ENCODE peak calls at places on chromosomes 1 and 21, in six cellular contexts. D is CD8-positive, alpha-beta T cell; Z is ovary; B is neuronal stem cell; W is PC-3; U is BE2C. X is an unnamed sample. For H3K9me3, the result is how much of the 10 kb centered on the place peaks cover.

GRCh38 chr1:157551694-157552693 is at the start of gene FCRL5:
- DNase-seq in D (no peak), Z (no peak), B (no peak), W (no peak), U (no peak), X (no peak)

GRCh38 chr1:59025898-59026426 is 242.1 kb upstream of the JUN start:
- DNase-seq in D (no peak), Z (no peak), B (no peak), W (no peak), U (no peak), X (no peak)

GRCh38 chr1:219027161-219027673 is 146.5 kb upstream of the LYPLAL1 start:
- DNase-seq in D (no peak), Z (no peak), B (no peak), W (no peak), U (no peak), X (no peak)

GRCh38 chr1:181676269-181676668 is 193.0 kb downstream of the CACNA1E start:
- DNase-seq in D (no peak), Z (no peak), B (peak), W (peak), U (peak), X (peak)

GRCh38 chr1:245809361-245809760 is 654.6 kb downstream of the KIF26B start:
- DNase-seq in D (no peak), Z (no peak), B (no peak), W (no peak), U (no peak), X (no peak)

GRCh38 chr1:221912230-221912629 is 170.3 kb upstream of the DUSP10 start:
- DNase-seq in D (no peak), Z (no peak), B (no peak), W (no peak), U (no peak), X (no peak)

GRCh38 chr21:18840239-18840638 is 436.7 kb upstream of the TMPRSS15 start:
- DNase-seq in D (no peak), Z (no peak), B (no peak), W (peak), U (peak), X (no peak)

GRCh38 chr1:145871994-145872411 is 13.1 kb upstream of the PIAS3 start:
- DNase-seq in D (peak), Z (no peak), B (no peak), W (no peak), U (no peak), X (no peak)

GRCh38 chr1:119659628-119660027 is 11.6 kb upstream of the ZNF697 start:
- DNase-seq in D (no peak), Z (peak), B (no peak), W (no peak), U (no peak), X (no peak)

GRCh38 chr1:205616563-205617293 is 15.1 kb downstream of the ELK4 start:
- DNase-seq in D (no peak), Z (no peak), B (no peak), W (no peak), U (no peak), X (no peak)

GRCh38 chr1:155975375-155976061 is 2.8 kb downstream of the ARHGEF2 start:
- DNase-seq in D (no peak), Z (no peak), B (no peak), W (no peak), U (no peak), X (no peak)

GRCh38 chr1:158035976-158036583 is 42.6 kb downstream of the KIRREL1 start:
- DNase-seq in D (no peak), Z (peak), B (no peak), W (peak), U (peak), X (no peak)

GRCh38 chr1:87358219-87358618 is 29.5 kb downstream of the LMO4 start:
- DNase-seq in D (no peak), Z (no peak), B (no peak), W (no peak), U (no peak), X (no peak)

GRCh38 chr1:56897150-56898004 is 42.8 kb downstream of the C8A start:
- DNase-seq in D (no peak), Z (no peak), B (no peak), W (no peak), U (no peak), X (peak)

GRCh38 chr1:46675549-46676314 is 4.1 kb downstream of the TEX38 start:
- DNase-seq in D (no peak), Z (no peak), B (no peak), W (no peak), U (no peak), X (no peak)

GRCh38 chr1:15753776-15754175 is 4.8 kb upstream of the FBLIM1 start:
- DNase-seq in D (no peak), Z (peak), B (no peak), W (no peak), U (no peak), X (no peak)

GRCh38 chr1:192749349-192749748 is 59.5 kb upstream of the RGS2 start:
- DNase-seq in D (no peak), Z (no peak), B (no peak), W (peak), U (no peak), X (no peak)

GRCh38 chr1:219993554-219994433 is 52.5 kb downstream of the EPRS1 start:
- DNase-seq in D (no peak), Z (no peak), B (no peak), W (no peak), U (no peak), X (no peak)

GRCh38 chr1:53362851-53363642 is 35.2 kb upstream of the LRP8 start:
- DNase-seq in D (no peak), Z (no peak), B (no peak), W (no peak), U (no peak), X (no peak)

GRCh38 chr1:165444897-165445370 is at the start of gene RXRG:
- DNase-seq in D (no peak), Z (no peak), B (peak), W (no peak), U (peak), X (peak)

GRCh38 chr1:1063945-1064831 is 9.9 kb downstream of the RNF223 start:
- DNase-seq in D (peak), Z (no peak), B (no peak), W (peak), U (peak), X (peak)

GRCh38 chr1:63813829-63814277 is 40.0 kb downstream of the ROR1 start:
- DNase-seq in D (no peak), Z (peak), B (no peak), W (peak), U (no peak), X (peak)

GRCh38 chr1:198462365-198463025 is 78.0 kb downstream of the ATP6V1G3 start:
- DNase-seq in D (no peak), Z (no peak), B (no peak), W (peak), U (no peak), X (peak)

DNA sequence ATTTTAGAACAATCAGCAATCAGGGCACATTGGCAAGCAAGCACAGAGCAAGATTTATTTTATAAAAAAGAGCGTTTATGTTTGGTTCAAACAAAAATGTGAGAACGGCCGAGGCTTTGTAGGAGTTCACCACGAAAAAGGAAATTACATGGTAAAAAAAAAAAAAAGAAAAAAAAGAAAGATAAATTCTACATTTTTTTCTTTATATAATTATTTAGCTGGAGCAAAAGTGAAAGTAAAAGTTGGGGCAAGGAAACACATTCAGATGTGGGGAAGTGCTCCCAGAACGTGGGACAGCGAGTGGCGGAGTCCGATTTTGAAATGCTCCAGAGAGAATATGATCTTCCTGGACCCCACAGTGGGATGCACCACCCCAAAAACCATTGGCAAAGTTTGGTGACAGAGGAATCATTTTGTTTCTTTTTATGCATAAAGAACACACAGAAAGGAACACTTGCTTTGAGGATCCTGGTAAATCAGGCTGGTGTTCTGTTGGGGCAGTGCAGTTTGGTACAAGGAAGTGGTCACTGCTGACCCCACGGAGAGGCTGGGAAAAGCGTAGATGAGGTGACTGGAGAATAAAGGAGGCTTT is 16.3 kb upstream of the ATP5PO start:
- DNase-seq in D (no peak), Z (no peak), B (no peak), W (peak), U (no peak), X (no peak)
- H3K4me3 ChIP-seq in D (peak), Z (peak), B (no peak), W (peak), U (no peak), X (peak)

GRCh38 chr1:2933431-2934172 is 87.7 kb upstream of the ACTRT2 start:
- DNase-seq in D (no peak), Z (no peak), B (no peak), W (no peak), U (no peak), X (no peak)
- H3K9me3 ChIP-seq in D (under half), Z (under half), B (under half), W (under half), U (under half), X (under half)

DNA sequence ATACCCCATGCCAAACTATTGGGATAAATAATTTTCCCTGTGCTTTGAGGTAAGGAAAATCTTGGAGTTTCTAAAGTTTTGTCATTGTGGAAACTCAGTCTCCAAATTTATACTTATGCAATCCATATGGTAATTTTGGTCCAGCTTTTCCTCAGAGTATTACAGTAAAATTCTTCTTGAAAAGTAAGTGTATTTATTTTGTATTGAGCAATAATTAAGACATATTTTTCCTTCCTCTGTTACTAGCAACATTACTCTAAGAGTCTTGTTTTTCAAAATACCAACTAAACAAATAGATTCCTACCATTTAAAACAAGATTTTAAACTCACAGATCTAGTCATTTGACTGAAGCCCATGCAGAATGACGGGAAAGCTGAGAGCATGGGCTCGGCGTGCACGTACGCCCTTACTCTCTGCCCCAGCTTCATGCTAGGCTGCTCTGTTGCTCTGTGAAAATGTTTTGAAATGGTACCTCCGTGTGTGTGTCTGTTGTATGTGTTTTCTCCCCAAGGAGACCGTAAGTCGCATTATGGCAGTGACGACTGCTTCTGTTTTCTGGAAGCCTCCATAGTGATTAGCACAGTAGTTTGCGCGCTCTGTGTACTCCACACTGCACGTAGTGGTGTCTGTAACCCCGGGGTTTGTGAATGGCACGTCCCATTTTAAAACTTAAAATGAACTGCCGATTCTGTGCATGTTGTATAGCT is 165.3 kb downstream of the SDCCAG8 start:
- DNase-seq in D (no peak), Z (no peak), B (no peak), W (peak), U (peak), X (no peak)
- H3K4me3 ChIP-seq in D (no peak), Z (peak), B (no peak), W (peak), U (peak), X (peak)

DNA sequence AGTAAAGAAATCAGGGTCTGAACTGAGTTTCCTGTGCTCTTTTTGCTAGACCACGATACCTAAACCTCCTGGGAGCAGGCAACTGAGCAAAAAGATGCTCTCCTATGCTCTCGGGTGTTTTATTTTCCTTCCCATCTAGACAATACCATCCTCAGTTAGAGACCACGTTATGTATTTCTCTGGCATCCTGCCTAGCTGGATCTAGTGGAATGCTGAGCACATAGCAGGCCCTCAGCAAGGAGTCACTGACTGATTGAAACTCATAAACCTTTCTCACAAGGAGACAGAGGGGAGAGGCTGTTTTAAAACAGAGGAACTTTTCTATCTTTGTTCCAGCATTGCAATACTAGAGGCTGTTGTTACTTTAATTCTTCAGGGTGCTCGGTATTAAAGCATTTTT is 168.0 kb downstream of the CYYR1 start:
- DNase-seq in D (no peak), Z (no peak), B (no peak), W (peak), U (no peak), X (peak)
- H3K9me3 ChIP-seq in D (under half), Z (under half), B (under half), W (under half), U (under half), X (under half)

DNA sequence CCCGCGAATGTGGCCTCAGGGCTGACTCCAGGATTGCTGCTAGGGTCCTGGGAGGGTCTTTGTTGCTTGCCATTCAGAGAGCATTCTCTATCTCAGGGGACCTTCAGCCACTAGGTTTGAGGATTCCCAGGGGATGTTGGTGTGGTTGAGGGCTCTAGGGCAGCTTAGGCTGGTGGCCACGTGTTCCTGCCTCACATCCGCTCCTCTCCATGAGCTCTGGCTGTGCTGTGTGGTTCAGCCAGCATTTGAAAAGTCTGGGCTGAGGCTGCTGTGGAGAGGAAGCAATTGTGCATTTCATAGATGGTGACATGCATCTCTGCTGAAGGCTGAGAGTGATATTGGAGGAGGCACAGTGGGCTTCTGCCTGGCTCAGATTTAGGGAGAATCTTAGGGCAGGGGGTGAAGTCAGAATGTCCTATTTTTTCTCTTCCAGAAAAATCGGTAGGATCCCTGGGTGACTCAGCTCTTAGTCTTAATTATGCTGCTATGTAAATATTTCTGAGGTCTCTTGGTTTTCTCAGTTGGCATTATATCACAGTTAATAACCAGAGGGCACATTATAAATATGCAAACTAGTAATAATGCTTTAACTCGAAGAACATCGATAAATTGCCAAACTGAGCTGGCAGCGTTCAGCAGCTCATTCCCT is 182.3 kb downstream of the CAMTA1 start:
- DNase-seq in D (no peak), Z (no peak), B (no peak), W (peak), U (no peak), X (peak)
- H3K4me3 ChIP-seq in D (no peak), Z (no peak), B (no peak), W (no peak), U (no peak), X (no peak)

GRCh38 chr1:82923957-82924356 is 1075.0 kb downstream of the TTLL7 start:
- DNase-seq in D (no peak), Z (no peak), B (no peak), W (no peak), U (no peak), X (no peak)
- H3K9me3 ChIP-seq in D (under half), Z (under half), B (under half), W (under half), U (under half), X (under half)